ENCODE peak calls at places on chromosomes 1 and 21, in six cellular contexts. C, U, P, A, J and Y are unnamed samples.

GRCh38 chr1:156677616-156678596 is 699 bp upstream of the NES start:
- DNase-seq in U (no peak), C (no peak), A (peak; percentile 85), J (no peak), P (peak; percentile 79), Y (peak; percentile 97)

GRCh38 chr21:35116777-35117176 is 67.7 kb upstream of the RUNX1 start:
- DNase-seq in J (no peak), A (no peak), U (no peak), C (no peak), P (no peak), Y (no peak)

GRCh38 chr1:180863158-180863775 is 49.4 kb upstream of the KIAA1614 start:
- DNase-seq in C (no peak), U (no peak), A (peak; percentile 40), J (no peak), P (peak; percentile 66), Y (no peak)

GRCh38 chr1:9651565-9652378 is at the start of gene PIK3CD:
- DNase-seq in P (peak; percentile 60), A (no peak), C (no peak), J (no peak), U (peak; percentile 58), Y (peak; percentile 20)

GRCh38 chr1:66000033-66000637 is 207.4 kb downstream of the PDE4B start:
- DNase-seq in J (no peak), C (no peak), A (no peak), U (no peak), P (no peak), Y (no peak)

GRCh38 chr1:201156346-201156745 is 2.1 kb upstream of the TMEM9 start:
- DNase-seq in U (no peak), A (no peak), P (no peak), C (no peak), J (no peak), Y (no peak)

GRCh38 chr21:33490991-33491372 is 534 bp downstream of the DNAJC28 start:
- DNase-seq in U (no peak), J (no peak), P (peak; percentile 25), C (no peak), A (no peak), Y (no peak)

GRCh38 chr21:31383770-31384169 is 39.7 kb upstream of the TIAM1 start:
- DNase-seq in U (no peak), J (no peak), C (no peak), A (no peak), P (no peak), Y (no peak)

GRCh38 chr1:115496904-115497527 is 144.8 kb upstream of the VANGL1 start:
- DNase-seq in U (no peak), A (peak; percentile 10), J (no peak), C (no peak), P (peak; percentile 93), Y (no peak)

GRCh38 chr1:21639594-21640041 is 29.5 kb downstream of the RAP1GAP start:
- DNase-seq in A (no peak), P (peak; percentile 16), J (no peak), U (no peak), C (no peak), Y (peak; percentile 32)

GRCh38 chr21:33884361-33885157 is 31.0 kb downstream of the ATP5PO start:
- DNase-seq in C (no peak), J (no peak), P (no peak), U (no peak), A (peak; percentile 56), Y (no peak)

GRCh38 chr1:6261615-6261995 is 707 bp upstream of the GPR153 start:
- DNase-seq in C (no peak), A (no peak), J (no peak), U (no peak), P (no peak), Y (no peak)

GRCh38 chr1:172145231-172145651 is 275.2 kb upstream of the C1orf105 start:
- DNase-seq in A (peak; percentile 74), J (no peak), P (peak; percentile 71), C (no peak), U (no peak), Y (no peak)

GRCh38 chr1:215631040-215631439 is 63.9 kb downstream of the KCTD3 start:
- DNase-seq in U (no peak), A (no peak), J (no peak), C (no peak), P (no peak), Y (no peak)